ENCODE peak calls at places on chromosomes 11 and 22, in four cellular contexts. Y is fibroblast of mammary gland, G is lower leg skin, C is hypothalamus. R is an unnamed sample.

GRCh38 chr11:117376517-117376916 is 48.9 kb downstream of the CEP164 start:
- DNase-seq in G (no peak), Y (no peak), C (no peak), R (no peak)

GRCh38 chr11:2517016-2517385 is 72.2 kb downstream of the KCNQ1 start:
- DNase-seq in Y (no peak), C (no peak), G (peak; percentile 2), R (no peak)

GRCh38 chr22:41931701-41932269 is 5.2 kb upstream of the TNFRSF13C start:
- DNase-seq in Y (no peak), G (no peak), C (no peak), R (no peak)

GRCh38 chr11:66080055-66080817 is 10.2 kb downstream of the PACS1 start:
- DNase-seq in Y (peak; percentile 90), C (no peak), G (peak; percentile 77), R (peak; percentile 54)

GRCh38 chr22:25564320-25564978 is at the start of gene GRK3:
- DNase-seq in C (peak; percentile 55), G (peak; percentile 75), Y (peak; percentile 30), R (no peak)

GRCh38 chr22:37976547-37976946 is 7.8 kb downstream of the SOX10 start:
- DNase-seq in G (no peak), Y (no peak), C (no peak), R (no peak)

GRCh38 chr11:70502677-70503076 is 104.3 kb downstream of the CTTN start:
- DNase-seq in Y (no peak), C (no peak), G (no peak), R (no peak)

GRCh38 chr11:71429701-71430100 is 18.5 kb downstream of the DHCR7 start:
- DNase-seq in G (no peak), C (no peak), Y (no peak), R (no peak)

R was measured in BJ.